ENCODE peak calls at places on chromosomes 1 and 21, in six cellular contexts. One of them, this sample, is unnamed.

GRCh38 chr1:113674591-113674990 is 84.7 kb downstream of the PHTF1 start:
- DNase-seq in IMR-90: peak; percentile 55
- DNase-seq in breast epithelium: no peak
- DNase-seq in stomach: no peak
- DNase-seq in suprapubic skin: no peak
- DNase-seq in body of pancreas: no peak
- DNase-seq in this sample: no peak

GRCh38 chr21:45208627-45208951 is 79.1 kb downstream of the POFUT2 start:
- DNase-seq in IMR-90: peak; percentile 54
- DNase-seq in breast epithelium: no peak
- DNase-seq in suprapubic skin: no peak
- DNase-seq in stomach: no peak
- DNase-seq in body of pancreas: no peak
- DNase-seq in this sample: no peak

GRCh38 chr21:45540601-45540970 is 1.7 kb downstream of the SLC19A1 start:
- DNase-seq in breast epithelium: no peak
- DNase-seq in IMR-90: no peak
- DNase-seq in body of pancreas: peak; percentile 8
- DNase-seq in stomach: peak; percentile 24
- DNase-seq in suprapubic skin: peak; percentile 62
- DNase-seq in this sample: no peak

GRCh38 chr1:232142403-232143314 is 487.3 kb downstream of the SIPA1L2 start:
- DNase-seq in suprapubic skin: peak; percentile 65
- DNase-seq in IMR-90: peak; percentile 82
- DNase-seq in breast epithelium: peak; percentile 73
- DNase-seq in stomach: no peak
- DNase-seq in body of pancreas: no peak
- DNase-seq in this sample: no peak

GRCh38 chr1:172781513-172782140 is 122.7 kb downstream of the FASLG start:
- DNase-seq in suprapubic skin: no peak
- DNase-seq in IMR-90: no peak
- DNase-seq in body of pancreas: no peak
- DNase-seq in stomach: no peak
- DNase-seq in breast epithelium: no peak
- DNase-seq in this sample: no peak

GRCh38 chr1:182109780-182110179 is 48.3 kb upstream of the ZNF648 start:
- DNase-seq in stomach: no peak
- DNase-seq in breast epithelium: no peak
- DNase-seq in IMR-90: no peak
- DNase-seq in body of pancreas: no peak
- DNase-seq in suprapubic skin: no peak
- DNase-seq in this sample: no peak

GRCh38 chr1:107477233-107477632 is 336.4 kb downstream of the NTNG1 start:
- DNase-seq in IMR-90: no peak
- DNase-seq in suprapubic skin: no peak
- DNase-seq in stomach: no peak
- DNase-seq in breast epithelium: no peak
- DNase-seq in body of pancreas: no peak
- DNase-seq in this sample: peak; percentile 33

GRCh38 chr1:172005856-172006255 is 164.6 kb downstream of the DNM3 start:
- DNase-seq in breast epithelium: no peak
- DNase-seq in suprapubic skin: no peak
- DNase-seq in body of pancreas: no peak
- DNase-seq in stomach: no peak
- DNase-seq in IMR-90: peak; percentile 54
- DNase-seq in this sample: no peak

GRCh38 chr1:228143480-228144212 is 3.6 kb downstream of the GUK1 start:
- DNase-seq in body of pancreas: no peak
- DNase-seq in IMR-90: no peak
- DNase-seq in suprapubic skin: no peak
- DNase-seq in breast epithelium: no peak
- DNase-seq in stomach: no peak
- DNase-seq in this sample: no peak

GRCh38 chr1:243982451-243983018 is 68.5 kb upstream of the ZBTB18 start:
- DNase-seq in IMR-90: no peak
- DNase-seq in breast epithelium: no peak
- DNase-seq in body of pancreas: no peak
- DNase-seq in suprapubic skin: no peak
- DNase-seq in stomach: no peak
- DNase-seq in this sample: no peak

GRCh38 chr1:20358761-20359263 is 68.1 kb downstream of the VWA5B1 start:
- DNase-seq in body of pancreas: peak; percentile 89
- DNase-seq in stomach: peak; percentile 79
- DNase-seq in breast epithelium: no peak
- DNase-seq in IMR-90: peak; percentile 61
- DNase-seq in suprapubic skin: no peak
- DNase-seq in this sample: no peak

GRCh38 chr1:21775542-21775899 is 7.4 kb downstream of the USP48 start:
- DNase-seq in body of pancreas: no peak
- DNase-seq in breast epithelium: no peak
- DNase-seq in suprapubic skin: no peak
- DNase-seq in stomach: no peak
- DNase-seq in IMR-90: no peak
- DNase-seq in this sample: no peak

GRCh38 chr1:161706483-161707347 is at the start of gene FCRLA:
- DNase-seq in breast epithelium: no peak
- DNase-seq in IMR-90: peak; percentile 97
- DNase-seq in suprapubic skin: no peak
- DNase-seq in body of pancreas: no peak
- DNase-seq in stomach: no peak
- DNase-seq in this sample: peak; percentile 39

GRCh38 chr1:205630241-205630640 is 1.6 kb downstream of the ELK4 start:
- DNase-seq in stomach: no peak
- DNase-seq in body of pancreas: no peak
- DNase-seq in IMR-90: peak; percentile 59
- DNase-seq in suprapubic skin: no peak
- DNase-seq in breast epithelium: no peak
- DNase-seq in this sample: no peak

GRCh38 chr1:174963547-174964125 is 36.1 kb upstream of the CACYBP start:
- DNase-seq in IMR-90: no peak
- DNase-seq in breast epithelium: no peak
- DNase-seq in body of pancreas: no peak
- DNase-seq in suprapubic skin: no peak
- DNase-seq in stomach: no peak
- DNase-seq in this sample: no peak

GRCh38 chr1:170790651-170791071 is 126.7 kb downstream of the PRRX1 start:
- DNase-seq in IMR-90: peak; percentile 75
- DNase-seq in suprapubic skin: no peak
- DNase-seq in body of pancreas: no peak
- DNase-seq in stomach: no peak
- DNase-seq in breast epithelium: no peak
- DNase-seq in this sample: no peak

GRCh38 chr1:113538225-113538624 is 147.9 kb downstream of the MAGI3 start:
- DNase-seq in stomach: no peak
- DNase-seq in suprapubic skin: no peak
- DNase-seq in body of pancreas: no peak
- DNase-seq in IMR-90: no peak
- DNase-seq in breast epithelium: no peak
- DNase-seq in this sample: no peak

GRCh38 chr1:68615303-68615702 is 118.4 kb upstream of the DEPDC1 start:
- DNase-seq in suprapubic skin: no peak
- DNase-seq in IMR-90: no peak
- DNase-seq in body of pancreas: no peak
- DNase-seq in stomach: no peak
- DNase-seq in breast epithelium: no peak
- DNase-seq in this sample: no peak

GRCh38 chr1:203888807-203889251 is 27.4 kb downstream of the SNRPE start:
- DNase-seq in IMR-90: peak; percentile 61
- DNase-seq in stomach: no peak
- DNase-seq in breast epithelium: no peak
- DNase-seq in body of pancreas: no peak
- DNase-seq in suprapubic skin: no peak
- DNase-seq in this sample: no peak

GRCh38 chr1:231844986-231845502 is 218.5 kb downstream of the DISC1 start:
- DNase-seq in stomach: no peak
- DNase-seq in suprapubic skin: no peak
- DNase-seq in breast epithelium: no peak
- DNase-seq in body of pancreas: no peak
- DNase-seq in IMR-90: peak; percentile 61
- DNase-seq in this sample: no peak

GRCh38 chr1:87508247-87508646 is 179.6 kb downstream of the LMO4 start:
- DNase-seq in IMR-90: peak; percentile 55
- DNase-seq in suprapubic skin: no peak
- DNase-seq in stomach: no peak
- DNase-seq in body of pancreas: no peak
- DNase-seq in breast epithelium: no peak
- DNase-seq in this sample: no peak

GRCh38 chr21:38289697-38290096 is 32.9 kb downstream of the KCNJ15 start:
- DNase-seq in breast epithelium: no peak
- DNase-seq in IMR-90: peak; percentile 98
- DNase-seq in body of pancreas: no peak
- DNase-seq in stomach: no peak
- DNase-seq in suprapubic skin: no peak
- DNase-seq in this sample: peak; percentile 90

GRCh38 chr1:32724678-32725594 is 22.4 kb upstream of the SYNC start:
- DNase-seq in breast epithelium: no peak
- DNase-seq in IMR-90: peak; percentile 96
- DNase-seq in body of pancreas: no peak
- DNase-seq in stomach: peak; percentile 58
- DNase-seq in suprapubic skin: no peak
- DNase-seq in this sample: peak; percentile 89
- TF ChIP-seq POLR2A in breast epithelium: no peak
- TF ChIP-seq POLR2A in IMR-90: no peak
- TF ChIP-seq POLR2A in body of pancreas: no peak
- TF ChIP-seq POLR2A in stomach: no peak
- TF ChIP-seq POLR2A in suprapubic skin: no peak
- TF ChIP-seq POLR2A in this sample: no peak

GRCh38 chr1:2556277-2557145 is at the start of gene TNFRSF14:
- DNase-seq in stomach: peak; percentile 74
- DNase-seq in IMR-90: peak; percentile 35
- DNase-seq in breast epithelium: peak; percentile 46
- DNase-seq in suprapubic skin: no peak
- DNase-seq in body of pancreas: peak; percentile 48
- DNase-seq in this sample: peak; percentile 79
- TF ChIP-seq POLR2A in stomach: no peak
- TF ChIP-seq POLR2A in IMR-90: no peak
- TF ChIP-seq POLR2A in breast epithelium: no peak
- TF ChIP-seq POLR2A in suprapubic skin: no peak
- TF ChIP-seq POLR2A in body of pancreas: peak; percentile 10
- TF ChIP-seq POLR2A in this sample: no peak

DNA sequence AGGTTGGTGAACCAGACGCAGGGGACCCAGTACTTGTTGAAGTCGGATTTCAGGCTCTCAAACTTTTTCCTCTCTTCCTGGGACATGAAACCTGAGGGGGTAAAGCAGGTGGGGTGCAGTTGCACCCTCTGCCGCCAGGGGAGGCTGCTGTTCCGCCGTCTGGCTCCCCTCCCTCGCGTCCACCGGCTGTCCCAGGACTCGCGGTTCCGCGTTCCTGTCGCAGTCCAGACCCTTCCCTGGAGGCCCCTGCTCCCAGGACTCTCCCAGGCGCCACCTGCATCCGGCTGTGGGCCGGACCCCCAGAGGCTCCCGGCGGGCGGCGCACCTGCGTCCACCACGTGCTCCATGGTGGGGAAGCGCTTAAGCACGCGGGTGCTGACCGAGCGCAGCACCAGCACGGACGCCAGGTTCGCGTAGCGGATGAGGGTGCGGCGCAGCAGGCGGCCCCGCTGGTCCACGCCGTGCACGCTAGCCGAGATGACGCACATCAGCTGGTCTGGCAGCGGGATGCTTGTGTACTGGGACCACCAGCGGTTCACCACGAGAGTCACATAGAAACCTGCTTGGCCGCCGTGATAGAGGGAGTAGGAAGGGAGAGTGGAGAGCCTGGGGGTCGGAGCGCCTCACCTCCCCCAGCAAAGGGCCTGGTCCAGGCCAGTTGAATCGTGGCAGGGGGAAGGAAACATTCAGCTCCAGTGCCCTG is 1.7 kb downstream of the BEST4 start:
- DNase-seq in breast epithelium: no peak
- DNase-seq in IMR-90: peak; percentile 59
- DNase-seq in stomach: peak; percentile 77
- DNase-seq in body of pancreas: peak; percentile 82
- DNase-seq in suprapubic skin: peak; percentile 83
- DNase-seq in this sample: peak; percentile 53
- TF ChIP-seq POLR2A in breast epithelium: no peak
- TF ChIP-seq POLR2A in IMR-90: no peak
- TF ChIP-seq POLR2A in stomach: no peak
- TF ChIP-seq POLR2A in body of pancreas: peak; percentile 9
- TF ChIP-seq POLR2A in suprapubic skin: no peak
- TF ChIP-seq POLR2A in this sample: no peak

GRCh38 chr1:31562707-31563360 is 13.5 kb upstream of the TINAGL1 start:
- DNase-seq in suprapubic skin: no peak
- DNase-seq in breast epithelium: peak; percentile 10
- DNase-seq in stomach: no peak
- DNase-seq in body of pancreas: no peak
- DNase-seq in IMR-90: peak; percentile 41
- DNase-seq in this sample: no peak
- TF ChIP-seq POLR2A in suprapubic skin: no peak
- TF ChIP-seq POLR2A in breast epithelium: no peak
- TF ChIP-seq POLR2A in stomach: no peak
- TF ChIP-seq POLR2A in body of pancreas: no peak
- TF ChIP-seq POLR2A in IMR-90: no peak
- TF ChIP-seq POLR2A in this sample: no peak

DNA sequence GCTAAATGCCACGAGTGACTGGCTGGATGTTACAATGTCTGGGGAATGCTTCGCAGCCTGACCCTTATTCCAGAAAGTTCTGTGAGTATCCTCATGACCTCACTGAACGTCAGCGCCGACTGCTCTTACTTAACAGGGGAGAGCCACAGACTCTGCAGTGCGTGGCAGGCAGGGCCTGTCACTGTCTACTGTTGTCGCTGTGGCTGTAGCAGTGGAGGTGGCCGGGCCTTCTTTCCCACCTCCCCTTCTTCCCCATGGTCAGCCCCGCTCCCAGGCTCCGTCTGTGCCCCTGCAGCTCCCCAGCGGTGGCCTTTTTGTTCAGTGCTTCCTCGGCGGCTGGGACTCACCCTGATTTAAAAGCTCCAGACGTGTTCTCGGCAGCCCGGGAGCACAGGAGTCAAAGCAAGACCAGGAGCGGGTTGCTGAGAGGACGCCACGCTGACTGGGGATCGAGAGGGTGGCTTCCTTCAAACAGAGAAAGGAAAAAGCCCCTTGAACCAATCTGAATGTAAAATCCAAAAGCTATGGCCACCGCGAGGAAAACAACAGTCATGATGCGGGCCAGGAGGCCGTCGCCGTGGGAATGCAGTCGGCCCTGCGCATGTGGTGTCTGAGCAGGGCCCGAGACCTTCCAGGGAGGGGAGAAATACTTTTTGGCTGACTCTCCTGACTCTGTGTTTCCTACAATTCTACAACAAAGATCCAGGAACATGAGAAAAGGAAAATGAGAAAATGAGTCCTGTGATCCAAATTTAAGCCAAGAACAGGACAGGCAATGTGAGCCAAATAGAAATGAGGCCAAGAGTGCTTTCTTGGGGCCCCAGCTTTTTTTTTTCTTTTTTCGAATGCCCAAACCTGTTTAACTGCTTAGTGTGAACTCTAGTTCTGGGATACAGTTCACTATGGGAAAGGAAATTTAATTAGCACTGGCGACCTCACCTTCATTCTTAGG is 52.5 kb upstream of the TARBP1 start:
- DNase-seq in breast epithelium: peak; percentile 82
- DNase-seq in stomach: peak; percentile 62
- DNase-seq in suprapubic skin: peak; percentile 89
- DNase-seq in IMR-90: peak; percentile 87
- DNase-seq in body of pancreas: peak; percentile 84
- DNase-seq in this sample: no peak
- TF ChIP-seq POLR2A in breast epithelium: no peak
- TF ChIP-seq POLR2A in stomach: no peak
- TF ChIP-seq POLR2A in suprapubic skin: no peak
- TF ChIP-seq POLR2A in IMR-90: peak; percentile 78
- TF ChIP-seq POLR2A in body of pancreas: peak; percentile 78
- TF ChIP-seq POLR2A in this sample: no peak